ENCODE peak calls at places on chromosome 6, in six cellular contexts. One of them, this sample, is unnamed.

GRCh38 chr6:158744986-158745430 is 74.2 kb downstream of the EZR start:
- DNase-seq in astrocyte of the spinal cord: no peak
- DNase-seq in nephron progenitor cell: no peak
- DNase-seq in AG09309: no peak
- DNase-seq in fibroblast of lung: no peak
- DNase-seq in Caki2: no peak
- DNase-seq in this sample: no peak

GRCh38 chr6:40353197-40353966 is 233.8 kb downstream of the LRFN2 start:
- DNase-seq in nephron progenitor cell: no peak
- DNase-seq in astrocyte of the spinal cord: no peak
- DNase-seq in Caki2: no peak
- DNase-seq in fibroblast of lung: no peak
- DNase-seq in AG09309: no peak
- DNase-seq in this sample: no peak

GRCh38 chr6:122778961-122779671 is 400 bp upstream of the FABP7 start:
- DNase-seq in astrocyte of the spinal cord: peak; percentile 29
- DNase-seq in AG09309: no peak
- DNase-seq in nephron progenitor cell: peak; percentile 35
- DNase-seq in Caki2: no peak
- DNase-seq in fibroblast of lung: peak; percentile 35
- DNase-seq in this sample: no peak

GRCh38 chr6:38345586-38345985 is 294.1 kb downstream of the BTBD9 start:
- DNase-seq in fibroblast of lung: peak; percentile 29
- DNase-seq in AG09309: no peak
- DNase-seq in Caki2: no peak
- DNase-seq in astrocyte of the spinal cord: no peak
- DNase-seq in nephron progenitor cell: no peak
- DNase-seq in this sample: no peak

GRCh38 chr6:21987501-21987957 is 309.3 kb downstream of the PRL start:
- DNase-seq in AG09309: peak; percentile 76
- DNase-seq in nephron progenitor cell: peak; percentile 51
- DNase-seq in fibroblast of lung: peak; percentile 97
- DNase-seq in astrocyte of the spinal cord: peak; percentile 92
- DNase-seq in Caki2: peak; percentile 87
- DNase-seq in this sample: peak; percentile 71

GRCh38 chr6:129497591-129498555 is 212.1 kb downstream of the ARHGAP18 start:
- DNase-seq in Caki2: no peak
- DNase-seq in astrocyte of the spinal cord: no peak
- DNase-seq in AG09309: peak; percentile 68
- DNase-seq in fibroblast of lung: peak; percentile 57
- DNase-seq in nephron progenitor cell: no peak
- DNase-seq in this sample: no peak

GRCh38 chr6:141677598-141678211 is 455.0 kb upstream of the GJE1 start:
- DNase-seq in Caki2: peak; percentile 39
- DNase-seq in fibroblast of lung: peak; percentile 11
- DNase-seq in nephron progenitor cell: no peak
- DNase-seq in astrocyte of the spinal cord: peak; percentile 57
- DNase-seq in AG09309: no peak
- DNase-seq in this sample: peak; percentile 68

GRCh38 chr6:140980265-140980887 is 1152.3 kb upstream of the GJE1 start:
- DNase-seq in AG09309: no peak
- DNase-seq in astrocyte of the spinal cord: peak; percentile 38
- DNase-seq in fibroblast of lung: peak; percentile 38
- DNase-seq in nephron progenitor cell: no peak
- DNase-seq in Caki2: no peak
- DNase-seq in this sample: no peak

GRCh38 chr6:13412639-13413465 is 74.5 kb downstream of the GFOD1 start:
- DNase-seq in nephron progenitor cell: no peak
- DNase-seq in fibroblast of lung: no peak
- DNase-seq in Caki2: no peak
- DNase-seq in astrocyte of the spinal cord: no peak
- DNase-seq in AG09309: no peak
- DNase-seq in this sample: no peak

GRCh38 chr6:26556263-26557070 is 18.3 kb downstream of the HMGN4 start:
- DNase-seq in Caki2: peak; percentile 91
- DNase-seq in astrocyte of the spinal cord: peak; percentile 86
- DNase-seq in AG09309: peak; percentile 82
- DNase-seq in fibroblast of lung: peak; percentile 94
- DNase-seq in nephron progenitor cell: peak; percentile 67
- DNase-seq in this sample: peak; percentile 75

This sample was measured in MCF 10A.